ENCODE peak calls at places on chromosomes 2 and 18, in seven cellular contexts. O is transverse colon, A is PC-9, R is left ventricle myocardium inferior, I is endodermal cell, U is astrocyte, N is tibial artery. M is an unnamed sample. For H3K27me3, the result is how much of the 10 kb centered on the place peaks cover.

GRCh38 chr18:49865401-49865800 is 52.1 kb upstream of the ACAA2 start:
- DNase-seq in N (no peak), A (no peak), O (peak), R (no peak), U (no peak), I (no peak), M (peak)

GRCh38 chr2:109216332-109216731 is 87.3 kb downstream of the SH3RF3 start:
- DNase-seq in A (no peak), I (peak), O (peak), U (no peak), N (no peak), R (no peak), M (no peak)

GRCh38 chr2:182553483-182553882 is 126.6 kb upstream of the PDE1A start:
- DNase-seq in A (no peak), N (no peak), I (no peak), O (no peak), U (no peak), R (no peak), M (no peak)

GRCh38 chr2:138823651-138824050 is 43.5 kb upstream of the NXPH2 start:
- DNase-seq in A (no peak), O (no peak), U (no peak), N (no peak), R (no peak), I (peak), M (no peak)

GRCh38 chr2:42917374-42918017 is 125.1 kb upstream of the HAAO start:
- DNase-seq in I (no peak), R (no peak), O (peak), U (peak), N (peak), A (no peak), M (no peak)

GRCh38 chr2:15178946-15179345 is 382.2 kb downstream of the NBAS start:
- DNase-seq in U (no peak), O (no peak), R (no peak), N (no peak), I (no peak), A (no peak), M (no peak)

GRCh38 chr2:108560241-108560811 is 26.1 kb downstream of the LIMS1 start:
- DNase-seq in O (no peak), N (no peak), A (no peak), U (no peak), R (no peak), I (peak), M (no peak)

GRCh38 chr2:237092920-237093781 is 7.5 kb downstream of the COPS8 start:
- DNase-seq in R (no peak), N (no peak), U (peak), O (no peak), A (peak), I (no peak), M (peak)

GRCh38 chr2:229416116-229416694 is 145.1 kb upstream of the PID1 start:
- DNase-seq in U (peak), O (peak), N (peak), A (no peak), R (peak), I (no peak), M (no peak)

GRCh38 chr2:54457326-54458023 is 1.3 kb downstream of the SPTBN1 start:
- DNase-seq in R (peak), N (no peak), O (no peak), I (peak), A (no peak), U (no peak), M (no peak)

GRCh38 chr2:97714950-97715652 is 1.7 kb downstream of the ZAP70 start:
- DNase-seq in A (no peak), O (no peak), N (peak), I (peak), R (peak), U (no peak), M (no peak)

GRCh38 chr2:3913252-3913651 is 209.9 kb downstream of the DCDC2C start:
- DNase-seq in R (no peak), U (no peak), A (no peak), O (no peak), I (no peak), N (no peak), M (no peak)

GRCh38 chr2:241359481-241360045 is 3.5 kb downstream of the FARP2 start:
- DNase-seq in A (no peak), O (peak), U (no peak), I (no peak), R (no peak), N (no peak), M (no peak)

GRCh38 chr18:51275712-51276473 is 78.4 kb upstream of the MEX3C start:
- DNase-seq in U (no peak), A (no peak), O (peak), I (peak), N (no peak), R (peak), M (no peak)

GRCh38 chr2:85178154-85178553 is 45.0 kb downstream of the TCF7L1 start:
- DNase-seq in R (no peak), O (no peak), U (no peak), A (no peak), N (no peak), I (no peak), M (no peak)

GRCh38 chr2:91477731-91478672 is 2786.5 kb downstream of the RPIA start:
- DNase-seq in N (peak), R (peak), O (no peak), A (no peak), I (peak), U (no peak), M (no peak)

GRCh38 chr2:114543106-114543806 is 100.8 kb downstream of the DPP10 start:
- DNase-seq in R (peak), I (peak), O (peak), U (no peak), A (no peak), N (peak), M (no peak)

GRCh38 chr2:203811491-203812221 is 55.9 kb upstream of the CTLA4 start:
- DNase-seq in O (peak), N (peak), I (no peak), U (peak), R (peak), A (peak), M (peak)

GRCh38 chr2:44930274-44930826 is 11.2 kb upstream of the SIX3 start:
- DNase-seq in O (no peak), I (peak), R (no peak), N (peak), A (no peak), U (no peak), M (no peak)

GRCh38 chr2:10498525-10499274 is 50.6 kb upstream of the ODC1 start:
- DNase-seq in A (no peak), O (no peak), R (no peak), I (no peak), U (no peak), N (peak), M (no peak)

GRCh38 chr18:5397102-5397501 is 101.6 kb upstream of the ZBTB14 start:
- DNase-seq in U (no peak), I (no peak), O (no peak), A (no peak), R (no peak), N (no peak), M (no peak)

GRCh38 chr2:100653449-100654045 is 90.8 kb downstream of the PDCL3 start:
- DNase-seq in A (no peak), N (no peak), I (no peak), R (no peak), U (no peak), O (no peak), M (no peak)

GRCh38 chr2:3487931-3488554 is 31.3 kb downstream of the ADI1 start:
- DNase-seq in I (no peak), U (no peak), R (no peak), A (no peak), N (no peak), O (no peak), M (no peak)

GRCh38 chr2:120991401-120991800 is 255.7 kb downstream of the GLI2 start:
- DNase-seq in R (no peak), I (peak), O (no peak), N (no peak), U (no peak), A (no peak), M (no peak)

GRCh38 chr2:207042155-207042554 is 102.8 kb downstream of the CPO start:
- DNase-seq in I (no peak), N (no peak), A (no peak), U (peak), O (no peak), R (no peak), M (no peak)

GRCh38 chr2:83016343-83017110 is 1442.6 kb downstream of the SUCLG1 start:
- DNase-seq in O (no peak), R (no peak), I (peak), N (no peak), A (no peak), U (no peak), M (peak)

GRCh38 chr18:42719221-42719620 is 396.3 kb downstream of the RIT2 start:
- DNase-seq in U (no peak), I (no peak), O (no peak), A (no peak), N (no peak), R (no peak), M (no peak)

GRCh38 chr2:181123798-181124217 is 143.4 kb downstream of the UBE2E3 start:
- DNase-seq in A (no peak), R (no peak), U (peak), O (peak), I (peak), N (no peak), M (peak)

GRCh38 chr18:79680100-79680879 is 687 bp downstream of the CTDP1 start:
- DNase-seq in A (peak), N (peak), O (peak), I (peak), R (no peak), U (peak), M (peak)

GRCh38 chr2:120805011-120805410 is 69.3 kb downstream of the GLI2 start:
- DNase-seq in U (no peak), O (no peak), I (no peak), R (no peak), N (no peak), A (no peak), M (no peak)

GRCh38 chr2:230343747-230344146 is 16.8 kb downstream of the SP140L start:
- DNase-seq in R (no peak), N (no peak), A (no peak), O (no peak), U (peak), I (no peak), M (peak)

GRCh38 chr2:183812091-183812490 is 687.8 kb downstream of the NUP35 start:
- DNase-seq in O (no peak), A (peak), R (no peak), U (peak), I (no peak), N (no peak), M (no peak)

GRCh38 chr2:32135409-32135808 is 30.3 kb upstream of the SLC30A6 start:
- DNase-seq in R (no peak), I (no peak), O (peak), A (peak), N (no peak), U (peak), M (peak)

GRCh38 chr2:85525567-85525966 is 13.4 kb upstream of the MAT2A start:
- DNase-seq in I (no peak), A (no peak), U (no peak), R (no peak), N (no peak), O (no peak), M (no peak)

GRCh38 chr2:214492152-214492551 is 81.3 kb downstream of the VWC2L start:
- DNase-seq in I (no peak), N (no peak), O (no peak), A (no peak), R (no peak), U (no peak), M (no peak)

GRCh38 chr2:62570861-62571698 is 65.1 kb upstream of the TMEM17 start:
- DNase-seq in N (peak), O (peak), U (peak), I (peak), A (no peak), R (peak), M (no peak)
- H3K4me3 ChIP-seq in N (peak), O (peak), U (peak), I (no peak), A (no peak), R (peak), M (peak)

GRCh38 chr2:28394997-28395333 is 2.3 kb downstream of the FOSL2 start:
- DNase-seq in I (no peak), O (no peak), N (no peak), U (no peak), R (no peak), A (no peak), M (no peak)

GRCh38 chr2:28391564-28392296 is 928 bp upstream of the FOSL2 start:
- DNase-seq in R (peak), N (peak), U (peak), I (peak), O (peak), A (peak), M (peak)

GRCh38 chr2:28394331-28394877 is 1.7 kb downstream of the FOSL2 start:
- DNase-seq in A (peak), U (peak), R (peak), O (peak), I (no peak), N (peak), M (peak)

GRCh38 chr2:28392297-28393114 is at the start of gene FOSL2:
- DNase-seq in R (peak), O (peak), U (peak), I (peak), A (peak), N (peak), M (peak)

DNA sequence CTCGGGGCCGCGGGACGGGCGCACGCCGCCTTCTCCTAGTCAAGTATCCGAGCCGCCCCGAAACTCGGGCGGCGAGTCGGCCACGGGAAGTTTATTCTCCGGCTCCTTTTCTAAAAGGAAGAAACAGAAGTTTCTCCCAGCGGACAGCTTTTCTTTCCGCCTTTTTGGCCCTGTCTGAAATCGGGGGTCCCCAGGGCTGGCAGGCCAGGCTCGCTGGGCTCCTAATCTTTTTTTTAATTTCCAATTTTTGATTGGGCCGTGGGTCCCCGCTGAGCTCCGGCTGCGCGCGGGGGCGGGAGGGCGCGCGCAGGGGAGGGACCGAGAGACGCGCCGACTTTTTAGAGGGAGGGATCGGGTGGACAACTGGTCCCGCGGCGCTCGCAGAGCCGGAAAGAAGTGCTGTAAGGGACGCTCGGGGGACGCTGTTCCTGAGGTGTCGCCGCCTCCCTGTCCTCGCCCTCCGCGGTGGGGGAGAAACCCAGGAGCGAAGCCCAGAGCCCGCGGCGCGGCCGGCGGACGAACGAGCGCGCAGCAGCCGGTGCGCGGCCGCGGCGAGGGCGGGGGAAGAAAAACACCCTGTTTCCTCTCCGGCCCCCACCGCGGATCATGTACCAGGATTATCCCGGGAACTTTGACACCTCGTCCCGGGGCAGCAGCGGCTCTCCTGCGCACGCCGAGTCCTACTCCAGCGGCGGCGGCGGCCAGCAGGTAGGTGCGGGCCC is 618 bp downstream of the FOSL2 start:
- DNase-seq in N (peak), I (peak), U (peak), A (peak), R (peak), O (peak), M (peak)
- H3K27me3 ChIP-seq in N (under half), I (under half), U (under half), A (under half), R (under half), O (under half), M (under half)

DNA sequence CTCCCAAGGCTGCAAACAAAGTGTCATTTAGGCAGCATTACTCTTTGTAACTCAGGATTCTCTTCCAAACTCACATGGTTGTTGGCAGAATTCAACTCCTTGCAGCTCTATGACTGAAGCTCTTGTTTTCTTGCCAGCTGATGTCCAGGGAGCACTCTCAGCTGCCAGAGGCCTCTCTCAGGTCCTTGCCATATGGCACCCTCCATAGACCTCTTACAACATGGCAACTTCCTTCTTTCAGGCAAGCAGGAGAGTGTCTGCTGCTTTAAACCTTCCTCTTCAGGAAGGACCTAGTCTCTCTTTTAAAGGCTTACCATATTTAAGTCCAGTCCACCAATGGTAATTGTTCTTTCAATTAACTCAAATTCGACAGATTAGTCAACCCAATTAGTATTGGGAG is 893.3 kb upstream of the ZEB2 start:
- DNase-seq in R (no peak), A (no peak), N (no peak), O (no peak), I (no peak), U (no peak), M (no peak)
- TF ChIP-seq CTCF in R (no peak), A (no peak), N (no peak), O (no peak), I (no peak), U (no peak), M (no peak)

DNA sequence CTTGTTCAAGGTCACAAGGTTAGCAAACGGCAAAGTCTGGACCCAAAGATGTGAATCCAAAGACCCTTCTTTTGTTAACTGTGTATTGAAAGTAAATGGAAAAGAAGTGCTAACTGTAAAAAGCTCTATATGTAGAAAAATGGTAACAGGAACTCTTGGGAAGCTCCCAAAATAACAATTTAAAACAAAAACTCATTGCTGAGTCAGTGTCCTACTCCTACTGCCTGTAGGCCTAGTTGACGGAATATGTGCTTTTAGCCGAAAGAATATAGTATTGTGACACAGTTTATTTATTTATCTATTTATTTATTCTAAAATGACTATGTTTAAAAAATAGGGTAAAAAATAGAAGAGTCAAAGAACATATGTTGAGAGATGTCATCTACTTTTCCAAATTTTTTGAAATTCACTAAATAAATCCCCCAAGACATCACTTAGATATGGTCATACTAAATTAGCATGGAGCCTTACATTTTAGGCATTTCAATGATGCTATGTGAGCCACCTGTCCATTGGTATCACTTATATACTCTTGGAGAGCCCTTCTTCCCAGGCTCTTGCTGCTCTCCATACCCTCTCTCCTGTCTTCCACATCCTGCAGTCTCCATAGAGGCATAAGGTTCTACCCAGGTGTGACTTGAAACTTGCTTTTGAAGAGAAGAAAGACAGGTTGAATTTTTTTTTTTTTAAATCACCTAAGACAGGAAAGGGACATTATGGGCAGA is 13.7 kb downstream of the COL5A2 start:
- DNase-seq in R (no peak), O (no peak), U (no peak), I (no peak), A (no peak), N (no peak), M (no peak)
- H3K4me3 ChIP-seq in R (no peak), O (no peak), U (no peak), I (no peak), A (no peak), N (no peak), M (no peak)

GRCh38 chr18:8409151-8409550 is 200.1 kb upstream of the RAB12 start:
- DNase-seq in U (no peak), I (no peak), A (no peak), N (no peak), R (no peak), O (no peak), M (no peak)

GRCh38 chr18:8402237-8402636 is 207.0 kb upstream of the RAB12 start:
- DNase-seq in O (no peak), A (no peak), N (no peak), R (no peak), I (peak), U (no peak), M (no peak)

GRCh38 chr18:8411492-8411891 is 197.7 kb upstream of the RAB12 start:
- DNase-seq in A (no peak), O (no peak), U (no peak), I (no peak), N (no peak), R (no peak), M (no peak)

GRCh38 chr18:8403713-8404112 is 205.5 kb upstream of the RAB12 start:
- DNase-seq in N (no peak), U (no peak), R (no peak), O (no peak), I (no peak), A (no peak), M (no peak)

DNA sequence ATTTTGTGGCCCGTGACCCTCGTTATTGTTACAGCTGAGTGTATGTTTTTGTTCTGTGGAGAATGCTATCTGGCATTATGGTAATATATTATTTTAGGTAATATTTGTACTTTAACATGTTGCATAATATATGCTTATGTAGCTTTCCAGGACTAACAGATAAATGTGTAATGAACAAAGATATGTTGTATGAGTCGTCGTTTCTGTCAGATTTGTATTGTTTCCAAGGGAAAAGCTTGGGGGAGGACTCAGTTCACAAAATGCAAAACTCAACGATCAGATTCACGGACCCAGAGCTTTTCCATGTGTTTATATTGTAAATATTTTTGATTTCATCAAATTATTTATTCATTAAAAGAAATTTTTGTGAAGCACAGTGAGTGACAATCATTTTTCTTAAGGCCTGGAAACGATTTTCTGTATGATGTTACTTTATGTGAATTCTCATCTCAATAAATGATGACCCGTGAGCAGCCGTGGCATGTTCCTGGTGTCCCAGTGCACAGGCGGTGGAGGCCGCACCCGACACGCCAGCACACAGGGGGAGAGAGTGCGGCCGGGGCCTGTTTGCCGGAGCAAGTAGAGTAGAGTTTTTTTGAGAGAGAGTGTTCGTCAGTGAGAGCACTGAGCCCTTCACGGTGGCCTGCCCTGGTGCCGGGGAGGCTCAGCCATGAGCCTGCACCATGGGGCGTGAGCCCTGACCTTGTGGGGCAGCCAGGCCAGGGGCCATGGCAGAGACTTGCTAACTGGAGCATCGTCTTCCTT is 202.6 kb upstream of the RAB12 start:
- DNase-seq in O (no peak), A (no peak), U (no peak), N (no peak), I (no peak), R (no peak), M (no peak)
- H3K27me3 ChIP-seq in O (under half), A (under half), U (under half), N (under half), I (under half), R (under half), M (under half)

GRCh38 chr2:37896319-37896718 is 28.8 kb upstream of the RMDN2 start:
- DNase-seq in R (no peak), I (peak), A (no peak), U (no peak), N (no peak), O (no peak), M (no peak)
- TF ChIP-seq CTCF in R (no peak), I (peak), A (no peak), U (no peak), N (no peak), O (peak), M (no peak)